ENCODE peak calls at places on chromosomes 4 and X, in seven cellular contexts. Y, H, T, O, A, J and E are unnamed samples. For H3K4me1, the result is how much of the 10 kb centered on the place peaks cover.

GRCh38 chr4:7646384-7647061 is 211.8 kb upstream of the PSAPL1 start:
- DNase-seq in O (no peak), Y (no peak), J (peak), A (no peak), T (no peak), H (no peak), E (no peak)

GRCh38 chr4:188660796-188661195 is 521.6 kb downstream of the TRIML1 start:
- DNase-seq in J (no peak), Y (no peak), O (no peak), A (no peak), H (no peak), T (no peak), E (no peak)

GRCh38 chrX:82224961-82225360 is 1023.1 kb downstream of the SH3BGRL start:
- DNase-seq in A (no peak), T (no peak), O (no peak), H (no peak), Y (no peak), J (no peak), E (no peak)

GRCh38 chr4:97235516-97235915 is 907.8 kb downstream of the STPG2 start:
- DNase-seq in J (no peak), A (no peak), Y (peak), O (no peak), T (no peak), H (no peak), E (no peak)

GRCh38 chr4:76718806-76719205 is 179.1 kb downstream of the SOWAHB start:
- DNase-seq in J (no peak), T (no peak), A (no peak), Y (no peak), O (no peak), H (no peak), E (no peak)

GRCh38 chr4:139297001-139297410 is 4.3 kb upstream of the NAA15 start:
- DNase-seq in O (no peak), H (no peak), T (no peak), A (no peak), Y (no peak), J (no peak), E (no peak)

GRCh38 chr4:41294445-41295062 is 37.8 kb downstream of the UCHL1 start:
- DNase-seq in O (no peak), Y (no peak), A (no peak), T (no peak), J (no peak), H (peak), E (no peak)

GRCh38 chr4:47390438-47391125 is 72.9 kb downstream of the COMMD8 start:
- DNase-seq in O (no peak), J (no peak), T (no peak), Y (peak), H (no peak), A (no peak), E (no peak)

GRCh38 chr4:8917321-8917811 is 45.7 kb upstream of the HMX1 start:
- DNase-seq in H (no peak), O (peak), T (no peak), Y (no peak), A (peak), J (no peak), E (no peak)

GRCh38 chr4:4394644-4395043 is 7.7 kb downstream of the NSG1 start:
- DNase-seq in O (no peak), A (no peak), Y (peak), H (no peak), T (no peak), J (no peak), E (no peak)

GRCh38 chr4:139857977-139858376 is 192.4 kb downstream of the MGST2 start:
- DNase-seq in O (no peak), Y (no peak), J (no peak), H (no peak), T (no peak), A (no peak), E (no peak)

GRCh38 chr4:145179201-145179860 is 1.1 kb downstream of the OTUD4 start:
- DNase-seq in J (peak), H (peak), Y (peak), T (peak), A (peak), O (peak), E (peak)

GRCh38 chr4:17447675-17448298 is 64.1 kb downstream of the QDPR start:
- DNase-seq in Y (peak), O (no peak), A (no peak), J (peak), H (peak), T (peak), E (no peak)

GRCh38 chrX:25878806-25879205 is 259.3 kb upstream of the MAGEB18 start:
- DNase-seq in T (no peak), J (no peak), A (no peak), Y (no peak), H (no peak), O (no peak), E (no peak)

GRCh38 chr4:39698424-39699009 is 581 bp downstream of the UBE2K start:
- DNase-seq in H (no peak), J (peak), O (peak), Y (peak), T (peak), A (peak), E (peak)

GRCh38 chrX:105463483-105463882 is 243.0 kb upstream of the TEX13A start:
- DNase-seq in Y (no peak), H (no peak), J (no peak), T (no peak), A (no peak), O (no peak), E (no peak)

GRCh38 chrX:19810809-19811208 is 76.6 kb downstream of the SH3KBP1 start:
- DNase-seq in T (no peak), J (no peak), H (no peak), Y (peak), O (no peak), A (no peak), E (no peak)

GRCh38 chrX:99777912-99778311 is 632.2 kb downstream of the PCDH19 start:
- DNase-seq in T (no peak), A (no peak), J (no peak), H (no peak), O (no peak), Y (no peak), E (no peak)

GRCh38 chr4:76745264-76745663 is 152.7 kb downstream of the SOWAHB start:
- DNase-seq in H (no peak), A (no peak), J (no peak), O (no peak), Y (no peak), T (no peak), E (no peak)

GRCh38 chr4:141851246-141851891 is 215.0 kb downstream of the IL15 start:
- DNase-seq in T (no peak), A (no peak), H (no peak), J (no peak), O (no peak), Y (no peak), E (no peak)

GRCh38 chr4:70518716-70519115 is 347 bp downstream of the AMTN start:
- DNase-seq in Y (no peak), H (no peak), A (no peak), J (no peak), O (no peak), T (no peak), E (no peak)

GRCh38 chrX:10579018-10579752 is 41.2 kb downstream of the MID1 start:
- DNase-seq in J (peak), Y (no peak), T (no peak), H (no peak), O (no peak), A (no peak), E (no peak)

GRCh38 chr4:169305173-169305572 is 34.4 kb upstream of the SH3RF1 start:
- DNase-seq in Y (no peak), O (no peak), A (no peak), T (no peak), H (no peak), J (no peak), E (no peak)

GRCh38 chr4:26406346-26406975 is 83.8 kb downstream of the CCKAR start:
- DNase-seq in T (no peak), O (no peak), J (no peak), H (no peak), A (no peak), Y (peak), E (no peak)

GRCh38 chr4:147367841-147368385 is 113.0 kb upstream of the EDNRA start:
- DNase-seq in Y (no peak), O (no peak), H (no peak), T (no peak), J (no peak), A (no peak), E (no peak)
- H3K4me1 ChIP-seq in Y (under half), O (under half), H (under half), T (under half), J (under half), A (under half), E (under half)

DNA sequence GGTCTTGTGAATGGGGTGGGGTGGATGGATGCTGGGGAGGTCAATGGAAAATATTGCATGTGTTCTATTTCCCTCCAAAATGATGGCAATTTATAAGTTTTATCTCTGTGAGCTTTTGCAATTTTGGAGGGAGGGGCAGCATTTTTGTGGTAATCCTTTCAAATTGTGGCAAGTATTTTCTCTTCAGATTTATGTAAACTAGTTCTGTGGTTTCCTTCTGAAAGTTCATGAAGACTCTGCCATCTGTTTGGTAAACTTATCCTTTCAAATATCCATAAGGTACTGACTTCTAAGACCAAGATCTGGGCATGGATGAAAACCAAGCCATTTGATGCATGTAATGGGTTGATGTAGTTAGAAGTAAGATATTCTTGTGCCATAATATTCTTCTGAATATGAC is 216.0 kb upstream of the GIMD1 start:
- DNase-seq in O (no peak), J (no peak), A (no peak), Y (peak), H (no peak), T (no peak), E (no peak)
- H3K4me1 ChIP-seq in O (under half), J (under half), A (under half), Y (under half), H (under half), T (under half), E (under half)

DNA sequence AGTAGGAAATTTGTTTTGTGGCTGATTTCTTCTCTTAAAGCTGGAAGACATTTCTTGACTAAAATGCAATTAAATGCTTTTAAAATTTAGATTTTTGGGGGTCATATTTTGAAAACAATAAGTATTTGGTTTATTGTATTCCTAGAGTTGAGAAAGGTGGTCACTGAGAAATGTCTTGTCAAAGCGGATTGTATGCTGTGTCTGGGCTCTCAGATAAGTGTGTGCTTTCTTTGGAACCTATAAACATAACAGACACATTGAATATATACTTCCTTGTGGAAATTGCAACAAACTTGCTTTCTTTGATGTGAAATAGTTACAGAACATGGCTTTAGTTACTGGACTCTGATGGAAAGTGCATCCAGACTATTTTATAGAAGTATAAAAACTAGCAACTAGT is 75.4 kb downstream of the AFF1 start:
- DNase-seq in Y (no peak), J (no peak), H (no peak), O (no peak), T (no peak), A (no peak), E (no peak)
- H3K4me1 ChIP-seq in Y (half or more), J (under half), H (half or more), O (under half), T (under half), A (under half), E (half or more)

DNA sequence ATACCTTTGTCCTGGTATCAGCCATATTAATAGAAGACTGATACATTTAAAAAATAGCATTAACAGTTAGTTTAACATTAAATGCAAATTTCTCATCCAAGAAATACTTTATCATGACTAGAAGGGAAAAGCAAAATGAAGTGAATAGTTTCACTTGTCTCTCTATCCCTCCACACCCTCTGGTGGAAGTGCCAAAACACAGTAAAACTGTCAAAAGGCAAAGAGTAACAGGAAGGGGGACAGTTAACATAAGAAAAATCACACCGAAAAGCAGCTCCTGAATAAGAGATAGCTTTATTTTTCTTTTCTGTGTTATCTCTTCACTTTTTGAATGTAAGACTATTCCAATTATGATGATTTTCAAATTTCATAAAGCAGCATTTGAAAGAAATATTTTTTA is 187.2 kb downstream of the FBXW7 start:
- DNase-seq in A (no peak), H (no peak), J (no peak), Y (peak), T (no peak), O (no peak), E (no peak)
- H3K4me1 ChIP-seq in A (under half), H (under half), J (under half), Y (under half), T (under half), O (under half), E (half or more)

DNA sequence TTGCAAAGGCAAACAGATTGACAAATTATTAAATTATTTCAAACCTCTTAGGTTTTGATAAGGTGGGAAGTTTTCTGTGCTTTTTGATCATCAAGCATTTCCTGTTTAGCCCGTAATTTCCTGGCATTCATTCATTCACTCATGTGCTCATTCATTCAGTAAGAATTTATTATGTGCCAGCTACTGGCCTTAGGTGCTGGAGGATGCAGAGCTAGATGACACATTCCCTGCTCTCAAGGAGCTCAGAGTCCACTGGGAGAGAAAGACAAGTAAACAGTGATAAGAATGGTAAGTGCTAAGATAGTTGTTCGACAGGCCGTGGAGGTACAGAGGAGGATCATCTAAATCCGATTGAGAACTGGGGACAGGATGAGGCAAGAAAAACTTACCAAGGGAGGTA is 153.0 kb downstream of the DCTD start:
- DNase-seq in Y (no peak), T (no peak), J (peak), O (no peak), H (no peak), A (no peak), E (no peak)
- H3K4me1 ChIP-seq in Y (under half), T (under half), J (under half), O (under half), H (under half), A (half or more), E (under half)

DNA sequence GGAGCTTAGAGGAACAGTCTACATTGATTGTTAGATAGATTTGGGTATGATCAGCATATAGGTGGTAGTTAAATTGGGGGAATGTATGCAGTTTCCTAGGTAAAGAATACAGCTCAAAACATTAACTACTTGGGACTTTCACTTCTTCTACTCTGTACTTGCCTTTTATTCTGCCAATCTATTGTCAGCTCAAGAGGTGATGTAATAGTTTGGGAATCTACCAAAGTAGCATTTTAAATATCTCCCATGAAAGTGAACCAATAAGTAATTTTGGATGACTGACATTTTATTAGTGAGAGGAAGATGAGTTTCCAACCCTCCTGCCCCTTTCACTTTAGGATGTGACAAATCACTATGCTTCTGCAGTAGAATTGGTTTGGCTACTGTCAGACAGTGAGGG is 43.4 kb downstream of the NUDT6 start:
- DNase-seq in J (no peak), H (no peak), A (no peak), Y (no peak), T (no peak), O (no peak), E (no peak)
- H3K4me1 ChIP-seq in J (under half), H (under half), A (under half), Y (under half), T (under half), O (under half), E (under half)